ENCODE peak calls at places on chromosome 20, in six cellular contexts. V is prostate gland, N is anterior cingulate cortex, Y is brain pericyte, U is hippocampal formation, F is right cardiac atrium. G is an unnamed sample.

GRCh38 chr20:39878809-39879208 is 810.2 kb downstream of the MAFB start:
- DNase-seq in V (no peak), N (no peak), Y (no peak), U (no peak), F (no peak), G (no peak)

GRCh38 chr20:5353624-5354496 is 37.1 kb upstream of the PROKR2 start:
- DNase-seq in V (no peak), N (no peak), Y (no peak), U (no peak), F (no peak), G (no peak)

GRCh38 chr20:41618807-41619294 is 674 bp upstream of the CHD6 start:
- DNase-seq in V (peak; percentile 18), N (no peak), Y (no peak), U (no peak), F (no peak), G (no peak)

GRCh38 chr20:59831024-59831900 is 102.2 kb downstream of the SYCP2 start:
- DNase-seq in V (no peak), N (no peak), Y (no peak), U (no peak), F (no peak), G (no peak)

GRCh38 chr20:58209652-58210397 is 18.6 kb downstream of the ANKRD60 start:
- DNase-seq in V (peak; percentile 72), N (peak; percentile 58), Y (no peak), U (peak; percentile 56), F (peak; percentile 94), G (peak; percentile 77)

GRCh38 chr20:11204926-11205768 is 531.3 kb upstream of the JAG1 start:
- DNase-seq in V (peak; percentile 72), N (no peak), Y (no peak), U (peak; percentile 18), F (peak; percentile 74), G (no peak)

GRCh38 chr20:2887715-2888114 is 14.4 kb downstream of the PTPRA start:
- DNase-seq in V (no peak), N (no peak), Y (no peak), U (no peak), F (no peak), G (no peak)

GRCh38 chr20:43191946-43192847 is 2.5 kb upstream of the PTPRT start:
- DNase-seq in V (no peak), N (no peak), Y (no peak), U (peak; percentile 28), F (no peak), G (no peak)

GRCh38 chr20:57662313-57663240 is 42.4 kb upstream of the ZBP1 start:
- DNase-seq in V (no peak), N (no peak), Y (no peak), U (no peak), F (peak; percentile 48), G (no peak)

GRCh38 chr20:22561965-22562581 is 22.3 kb downstream of the FOXA2 start:
- DNase-seq in V (no peak), N (no peak), Y (no peak), U (no peak), F (no peak), G (no peak)

GRCh38 chr20:52422574-52423463 is 231.2 kb upstream of the ZFP64 start:
- DNase-seq in V (no peak), N (no peak), Y (no peak), U (no peak), F (no peak), G (no peak)

GRCh38 chr20:58891076-58891685 is 38.7 kb downstream of the GNAS start:
- DNase-seq in V (peak; percentile 74), N (peak; percentile 77), Y (no peak), U (peak; percentile 69), F (peak; percentile 91), G (peak; percentile 71)

GRCh38 chr20:64113444-64113775 is 6.0 kb upstream of the NPBWR2 start:
- DNase-seq in V (no peak), N (no peak), Y (no peak), U (no peak), F (peak; percentile 3), G (no peak)

GRCh38 chr20:32470025-32470861 is 112.1 kb downstream of the ASXL1 start:
- DNase-seq in V (no peak), N (no peak), Y (no peak), U (no peak), F (peak; percentile 90), G (no peak)

GRCh38 chr20:24935786-24936525 is 13.1 kb upstream of the CST7 start:
- DNase-seq in V (no peak), N (no peak), Y (no peak), U (no peak), F (no peak), G (no peak)

GRCh38 chr20:57999465-58000111 is 228.9 kb downstream of the ANKRD60 start:
- DNase-seq in V (peak; percentile 39), N (no peak), Y (no peak), U (no peak), F (peak; percentile 76), G (no peak)

GRCh38 chr20:3751664-3752385 is 15.7 kb downstream of the ADISSP start:
- DNase-seq in V (no peak), N (no peak), Y (no peak), U (no peak), F (peak; percentile 94), G (peak; percentile 26)

GRCh38 chr20:48709744-48710143 is 118.1 kb downstream of the PREX1 start:
- DNase-seq in V (no peak), N (no peak), Y (no peak), U (no peak), F (no peak), G (no peak)